ENCODE peak calls at places on chromosome 1, in six cellular contexts. X is fibroblast of pulmonary artery, S is GM12865, K is pancreas, O is fibroblast of lung, Q is kidney. D is an unnamed sample.

GRCh38 chr1:84164567-84165021 is 20.5 kb downstream of the PRKACB start:
- DNase-seq in K (no peak), O (peak; percentile 56), Q (no peak), S (no peak), X (peak; percentile 52), D (no peak)

GRCh38 chr1:23010734-23011449 is 4.8 kb downstream of the TEX46 start:
- DNase-seq in O (peak; percentile 45), Q (no peak), S (no peak), X (peak; percentile 55), K (no peak), D (no peak)

GRCh38 chr1:207454046-207454964 is at the start of gene CR2:
- DNase-seq in K (peak; percentile 78), Q (peak; percentile 79), S (peak; percentile 89), X (no peak), O (no peak), D (peak; percentile 13)

GRCh38 chr1:186059311-186059710 is 315.7 kb downstream of the TPR start:
- DNase-seq in X (peak; percentile 45), K (no peak), O (peak; percentile 16), S (no peak), Q (no peak), D (no peak)

GRCh38 chr1:33330906-33331305 is 10.0 kb upstream of the A3GALT2 start:
- DNase-seq in S (no peak), K (no peak), Q (no peak), O (no peak), X (no peak), D (no peak)

GRCh38 chr1:67840449-67840848 is 7.2 kb upstream of the GNG12 start:
- DNase-seq in S (no peak), O (peak; percentile 94), X (peak; percentile 93), K (no peak), Q (no peak), D (peak; percentile 41)

GRCh38 chr1:88001460-88001859 is 672.8 kb downstream of the LMO4 start:
- DNase-seq in Q (no peak), K (no peak), S (no peak), X (peak; percentile 36), O (no peak), D (no peak)

GRCh38 chr1:150186789-150187559 is 37.3 kb downstream of the PLEKHO1 start:
- DNase-seq in Q (no peak), K (no peak), X (peak; percentile 62), S (peak; percentile 66), O (peak; percentile 55), D (no peak)

GRCh38 chr1:109392788-109393580 is 4.7 kb downstream of the SORT1 start:
- DNase-seq in S (no peak), O (peak; percentile 97), Q (peak; percentile 85), X (peak; percentile 65), K (no peak), D (peak; percentile 50)

GRCh38 chr1:116769561-116769977 is 15.3 kb downstream of the CD2 start:
- DNase-seq in X (peak; percentile 42), O (no peak), Q (no peak), K (no peak), S (peak; percentile 90), D (no peak)

GRCh38 chr1:100896481-100896982 is 642 bp downstream of the SLC30A7 start:
- DNase-seq in O (peak; percentile 53), K (no peak), S (peak; percentile 88), Q (no peak), X (peak; percentile 62), D (no peak)

GRCh38 chr1:165894591-165894990 is 67.2 kb downstream of the UCK2 start:
- DNase-seq in S (no peak), Q (no peak), K (no peak), X (no peak), O (peak; percentile 35), D (no peak)

GRCh38 chr1:203631946-203632345 is 5.3 kb downstream of the ATP2B4 start:
- DNase-seq in K (no peak), O (no peak), S (no peak), Q (no peak), X (no peak), D (no peak)

GRCh38 chr1:246483204-246483933 is 23.7 kb downstream of the SMYD3 start:
- DNase-seq in O (peak; percentile 36), Q (no peak), S (peak; percentile 38), K (no peak), X (peak; percentile 17), D (no peak)

GRCh38 chr1:2603521-2604155 is 17.1 kb downstream of the PRXL2B start:
- DNase-seq in O (no peak), X (no peak), K (no peak), Q (peak; percentile 68), S (no peak), D (no peak)

GRCh38 chr1:181972256-181972655 is 89.3 kb downstream of the ZNF648 start:
- DNase-seq in K (no peak), X (no peak), S (no peak), O (no peak), Q (no peak), D (no peak)

GRCh38 chr1:201020040-201020591 is 3.4 kb downstream of the KIF21B start:
- DNase-seq in Q (peak; percentile 58), K (no peak), S (peak; percentile 59), O (no peak), X (no peak), D (no peak)

GRCh38 chr1:155192346-155193274 is 15.1 kb downstream of the THBS3 start:
- DNase-seq in S (no peak), X (no peak), K (peak; percentile 80), Q (peak; percentile 95), O (no peak), D (peak; percentile 44)

GRCh38 chr1:3869751-3870301 is 12.6 kb downstream of the DFFB start:
- DNase-seq in O (no peak), S (peak; percentile 18), K (no peak), X (peak; percentile 11), Q (no peak), D (no peak)

GRCh38 chr1:166167395-166167922 is 658 bp upstream of the FAM78B start:
- DNase-seq in Q (no peak), X (no peak), O (no peak), S (no peak), K (no peak), D (no peak)

GRCh38 chr1:226185153-226186036 is 1.1 kb downstream of the ACBD3 start:
- DNase-seq in K (no peak), O (peak; percentile 22), Q (no peak), S (no peak), X (peak; percentile 35), D (no peak)

GRCh38 chr1:28860332-28861073 is 48.5 kb downstream of the OPRD1 start:
- DNase-seq in X (peak; percentile 16), S (no peak), O (no peak), Q (no peak), K (no peak), D (no peak)

GRCh38 chr1:106910798-106911197 is 145.7 kb upstream of the PRMT6 start:
- DNase-seq in Q (no peak), X (no peak), K (no peak), O (peak; percentile 24), S (no peak), D (no peak)

GRCh38 chr1:187517508-187517907 is 688.8 kb downstream of the PLA2G4A start:
- DNase-seq in Q (no peak), S (no peak), K (no peak), O (no peak), X (no peak), D (no peak)

GRCh38 chr1:164311376-164311775 is 247.6 kb upstream of the PBX1 start:
- DNase-seq in X (no peak), O (peak; percentile 28), Q (no peak), K (no peak), S (no peak), D (no peak)

GRCh38 chr1:151799179-151800022 is 5.8 kb downstream of the LINGO4 start:
- DNase-seq in S (no peak), K (no peak), Q (no peak), X (no peak), O (no peak), D (no peak)

GRCh38 chr1:67908260-67908936 is 75.1 kb upstream of the GNG12 start:
- DNase-seq in S (no peak), O (no peak), Q (no peak), K (no peak), X (no peak), D (no peak)

GRCh38 chr1:209743145-209743482 is 12.7 kb upstream of the TRAF3IP3 start:
- DNase-seq in K (no peak), Q (peak; percentile 61), O (peak; percentile 93), S (no peak), X (peak; percentile 77), D (no peak)

GRCh38 chr1:231107600-231108326 is 54.1 kb upstream of the TRIM67 start:
- DNase-seq in S (no peak), X (no peak), Q (no peak), O (no peak), K (no peak), D (no peak)

GRCh38 chr1:61388586-61388985 is 306.2 kb downstream of the NFIA start:
- DNase-seq in Q (no peak), K (no peak), X (peak; percentile 83), O (no peak), S (no peak), D (no peak)

GRCh38 chr1:237281481-237281880 is 239.5 kb downstream of the RYR2 start:
- DNase-seq in S (no peak), Q (no peak), X (no peak), K (no peak), O (no peak), D (no peak)

DNA sequence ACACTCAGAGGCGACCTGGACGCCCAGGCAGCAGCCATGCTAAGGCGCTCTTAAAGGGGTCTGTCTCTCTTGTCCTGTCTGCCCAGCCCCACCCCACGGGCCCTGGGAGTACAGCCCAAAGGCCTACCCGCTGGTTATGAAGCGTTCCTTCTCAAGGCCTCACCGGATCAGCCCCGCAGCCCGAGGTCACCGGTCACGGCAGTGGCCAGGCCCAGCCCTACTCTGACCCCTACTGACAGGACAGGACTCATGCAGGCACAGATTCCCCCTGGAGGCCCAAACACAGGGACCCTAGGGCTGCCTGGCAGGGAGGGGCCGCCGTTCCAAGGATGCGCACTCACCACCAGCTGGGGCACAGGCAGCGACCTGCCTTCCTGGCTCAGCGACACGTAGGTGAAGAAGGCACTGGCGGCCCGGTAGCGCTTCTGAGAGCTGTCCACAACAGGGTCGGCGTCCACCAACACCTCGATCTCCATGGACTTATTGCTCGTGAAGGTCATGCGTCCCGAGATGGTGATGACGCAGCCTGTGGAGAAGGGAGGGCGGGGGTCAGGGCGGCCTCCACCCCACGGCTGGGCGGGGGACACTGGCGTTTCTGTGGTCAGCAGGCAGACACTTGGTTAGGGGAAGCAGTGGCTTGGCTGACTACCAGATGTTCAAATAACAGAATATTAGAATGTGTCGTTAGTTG is 20.0 kb upstream of the GPR153 start:
- DNase-seq in K (no peak), O (peak; percentile 74), S (no peak), Q (peak; percentile 75), X (no peak), D (no peak)
- TF ChIP-seq CTCF in K (no peak), O (peak; percentile 29), S (no peak), Q (peak; percentile 26), X (peak; percentile 32), D (peak; percentile 20)

GRCh38 chr1:13760921-13761320 is 60.9 kb downstream of the PRDM2 start:
- DNase-seq in O (no peak), K (no peak), Q (no peak), S (no peak), X (no peak), D (no peak)
- H3K4me3 ChIP-seq in O (no peak overlapping the region), K (no peak overlapping the region), Q (no peak overlapping the region), S (no peak overlapping the region), X (no peak overlapping the region), D (no peak overlapping the region)

GRCh38 chr1:147168626-147169058 is 3.6 kb downstream of the PRKAB2 start:
- DNase-seq in K (no peak), X (peak; percentile 53), O (peak; percentile 49), S (no peak), Q (no peak), D (no peak)
- TF ChIP-seq CTCF in K (no peak), X (no peak), O (no peak), S (no peak), Q (no peak), D (no peak)

GRCh38 chr1:205811660-205812059 is 1.3 kb downstream of the SLC41A1 start:
- DNase-seq in Q (no peak), X (peak; percentile 17), S (no peak), K (no peak), O (peak; percentile 16), D (no peak)
- H3K4me3 ChIP-seq in Q (peak overlapping the region; percentile 81), X (peak overlapping the region; percentile 61), S (no peak overlapping the region), K (peak overlapping the region; percentile 93), O (peak overlapping the region; percentile 71), D (peak overlapping the region; percentile 96)